ENCODE peak calls at places on chromosomes 13 and 19, in six cellular contexts. One of them, this sample, is unnamed.

GRCh38 chr13:94176576-94176975 is 302.9 kb downstream of the DCT start:
- DNase-seq in mesenchymal stem cell: peak; percentile 43
- DNase-seq in H1: no peak
- DNase-seq in H9: no peak
- DNase-seq in trophoblast cell: no peak
- DNase-seq in IMR-90: no peak
- DNase-seq in this sample: no peak

GRCh38 chr13:27964741-27965323 is 4.3 kb downstream of the CDX2 start:
- DNase-seq in trophoblast cell: no peak
- DNase-seq in IMR-90: no peak
- DNase-seq in H1: no peak
- DNase-seq in mesenchymal stem cell: no peak
- DNase-seq in H9: no peak
- DNase-seq in this sample: no peak

GRCh38 chr19:3556978-3557460 is 367 bp downstream of the MFSD12 start:
- DNase-seq in H1: no peak
- DNase-seq in trophoblast cell: peak; percentile 47
- DNase-seq in mesenchymal stem cell: peak; percentile 68
- DNase-seq in IMR-90: peak; percentile 35
- DNase-seq in H9: peak; percentile 33
- DNase-seq in this sample: no peak

GRCh38 chr13:43246382-43246781 is 223.0 kb downstream of the DNAJC15 start:
- DNase-seq in trophoblast cell: no peak
- DNase-seq in H9: no peak
- DNase-seq in IMR-90: peak; percentile 34
- DNase-seq in mesenchymal stem cell: no peak
- DNase-seq in H1: no peak
- DNase-seq in this sample: no peak

GRCh38 chr13:21703846-21704245 is 33.0 kb downstream of the FGF9 start:
- DNase-seq in H9: no peak
- DNase-seq in H1: no peak
- DNase-seq in mesenchymal stem cell: no peak
- DNase-seq in trophoblast cell: no peak
- DNase-seq in IMR-90: no peak
- DNase-seq in this sample: no peak

GRCh38 chr19:6571167-6571566 is 19.8 kb downstream of the CD70 start:
- DNase-seq in H9: no peak
- DNase-seq in trophoblast cell: no peak
- DNase-seq in H1: no peak
- DNase-seq in IMR-90: no peak
- DNase-seq in mesenchymal stem cell: no peak
- DNase-seq in this sample: no peak

GRCh38 chr13:50700664-50701266 is 142.7 kb downstream of the DLEU7 start:
- DNase-seq in IMR-90: no peak
- DNase-seq in trophoblast cell: no peak
- DNase-seq in mesenchymal stem cell: no peak
- DNase-seq in H9: no peak
- DNase-seq in H1: no peak
- DNase-seq in this sample: no peak

GRCh38 chr19:681029-681626 is 4.9 kb downstream of the FSTL3 start:
- DNase-seq in mesenchymal stem cell: no peak
- DNase-seq in IMR-90: no peak
- DNase-seq in trophoblast cell: peak; percentile 28
- DNase-seq in H9: no peak
- DNase-seq in H1: no peak
- DNase-seq in this sample: no peak

GRCh38 chr13:113620036-113620435 is 35.5 kb downstream of the TFDP1 start:
- DNase-seq in mesenchymal stem cell: no peak
- DNase-seq in H9: no peak
- DNase-seq in trophoblast cell: no peak
- DNase-seq in IMR-90: no peak
- DNase-seq in H1: no peak
- DNase-seq in this sample: no peak

GRCh38 chr13:110856941-110857835 is 57.7 kb downstream of the ANKRD10 start:
- DNase-seq in trophoblast cell: no peak
- DNase-seq in H9: no peak
- DNase-seq in IMR-90: no peak
- DNase-seq in mesenchymal stem cell: no peak
- DNase-seq in H1: no peak
- DNase-seq in this sample: no peak

GRCh38 chr13:39379118-39379517 is 223.9 kb downstream of the LHFPL6 start:
- DNase-seq in IMR-90: no peak
- DNase-seq in H1: no peak
- DNase-seq in trophoblast cell: no peak
- DNase-seq in H9: no peak
- DNase-seq in mesenchymal stem cell: no peak
- DNase-seq in this sample: no peak

GRCh38 chr19:16067205-16067938 is 8.9 kb upstream of the TPM4 start:
- DNase-seq in trophoblast cell: no peak
- DNase-seq in mesenchymal stem cell: no peak
- DNase-seq in IMR-90: peak; percentile 87
- DNase-seq in H9: no peak
- DNase-seq in H1: no peak
- DNase-seq in this sample: no peak

GRCh38 chr13:30676672-30677071 is 58.7 kb upstream of the ALOX5AP start:
- DNase-seq in H9: no peak
- DNase-seq in IMR-90: peak; percentile 47
- DNase-seq in H1: no peak
- DNase-seq in trophoblast cell: no peak
- DNase-seq in mesenchymal stem cell: no peak
- DNase-seq in this sample: no peak

DNA sequence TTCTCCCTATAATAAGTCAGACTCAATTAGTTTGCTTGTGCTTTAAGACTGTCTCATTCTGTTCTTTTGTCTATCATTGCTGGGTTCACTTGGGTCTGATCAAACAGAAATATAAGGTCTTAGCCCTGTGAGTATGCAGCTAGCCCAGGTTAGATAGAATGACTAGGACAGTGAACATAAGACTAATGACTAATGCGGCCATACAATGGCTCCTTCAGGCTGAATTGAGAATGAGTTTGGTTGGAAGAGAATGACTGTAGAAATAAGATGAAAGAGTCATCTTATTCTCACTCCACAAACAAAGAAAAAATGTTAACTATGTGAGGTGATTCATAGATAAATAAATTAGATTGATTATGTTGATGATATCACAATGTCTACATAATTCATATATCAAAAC is 50.1 kb upstream of the OBI1 start:
- DNase-seq in mesenchymal stem cell: no peak
- DNase-seq in IMR-90: no peak
- DNase-seq in H9: no peak
- DNase-seq in H1: no peak
- DNase-seq in trophoblast cell: no peak
- DNase-seq in this sample: no peak
- H3K14ac ChIP-seq in mesenchymal stem cell: no peak overlapping the region
- H3K14ac ChIP-seq in IMR-90: no peak overlapping the region
- H3K14ac ChIP-seq in H9: no peak overlapping the region
- H3K14ac ChIP-seq in H1: no peak overlapping the region
- H3K14ac ChIP-seq in trophoblast cell: no peak overlapping the region
- H3K14ac ChIP-seq in this sample: no peak overlapping the region

GRCh38 chr13:97308735-97309429 is 86.7 kb downstream of the MBNL2 start:
- DNase-seq in trophoblast cell: no peak
- DNase-seq in mesenchymal stem cell: peak; percentile 60
- DNase-seq in H1: no peak
- DNase-seq in H9: no peak
- DNase-seq in IMR-90: peak; percentile 34
- DNase-seq in this sample: no peak
- H2AK5ac ChIP-seq in trophoblast cell: no peak overlapping the region
- H2AK5ac ChIP-seq in mesenchymal stem cell: peak overlapping the region; percentile 71
- H2AK5ac ChIP-seq in H1: no peak overlapping the region
- H2AK5ac ChIP-seq in H9: no peak overlapping the region
- H2AK5ac ChIP-seq in IMR-90: peak overlapping the region; percentile 82
- H2AK5ac ChIP-seq in this sample: no peak overlapping the region

GRCh38 chr13:96285729-96286128 is 195.8 kb downstream of the HS6ST3 start:
- DNase-seq in H1: no peak
- DNase-seq in mesenchymal stem cell: no peak
- DNase-seq in IMR-90: no peak
- DNase-seq in trophoblast cell: no peak
- DNase-seq in H9: no peak
- DNase-seq in this sample: no peak
- H3K14ac ChIP-seq in H1: no peak overlapping the region
- H3K14ac ChIP-seq in mesenchymal stem cell: no peak overlapping the region
- H3K14ac ChIP-seq in IMR-90: no peak overlapping the region
- H3K14ac ChIP-seq in trophoblast cell: no peak overlapping the region
- H3K14ac ChIP-seq in H9: no peak overlapping the region
- H3K14ac ChIP-seq in this sample: no peak overlapping the region

DNA sequence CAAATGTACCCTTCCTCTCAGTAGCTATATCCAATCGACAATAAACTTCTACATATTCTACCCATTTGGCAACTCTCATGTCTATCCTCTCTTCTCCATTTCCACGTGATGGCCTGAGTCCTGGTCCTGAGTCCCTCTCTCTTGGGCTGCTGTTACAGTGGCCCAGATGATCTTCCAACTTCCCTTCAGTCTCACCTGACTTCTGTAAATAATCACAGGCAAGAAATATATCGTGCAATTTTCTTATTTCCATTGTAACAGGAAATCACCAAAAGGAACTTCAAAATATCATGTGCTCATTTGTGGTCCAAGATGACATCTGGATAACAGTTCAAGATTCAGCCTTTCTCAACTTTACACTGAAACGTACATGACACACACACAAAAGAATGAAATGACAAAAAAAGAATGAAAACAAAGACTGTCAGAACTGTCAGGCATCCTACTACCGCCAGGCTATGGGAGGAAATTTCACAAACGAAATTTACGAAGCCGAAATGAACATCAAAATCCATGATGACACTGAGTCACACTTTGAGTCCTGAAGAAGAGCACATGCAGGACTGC is 22.0 kb upstream of the RAP2A start:
- DNase-seq in H9: no peak
- DNase-seq in trophoblast cell: peak; percentile 12
- DNase-seq in mesenchymal stem cell: no peak
- DNase-seq in IMR-90: no peak
- DNase-seq in H1: no peak
- DNase-seq in this sample: no peak
- H2AK5ac ChIP-seq in H9: no peak overlapping the region
- H2AK5ac ChIP-seq in trophoblast cell: no peak overlapping the region
- H2AK5ac ChIP-seq in mesenchymal stem cell: no peak overlapping the region
- H2AK5ac ChIP-seq in IMR-90: no peak overlapping the region
- H2AK5ac ChIP-seq in H1: no peak overlapping the region
- H2AK5ac ChIP-seq in this sample: no peak overlapping the region

GRCh38 chr19:10450191-10450852 is 30.0 kb downstream of the PDE4A start:
- DNase-seq in H1: no peak
- DNase-seq in H9: no peak
- DNase-seq in trophoblast cell: no peak
- DNase-seq in mesenchymal stem cell: no peak
- DNase-seq in IMR-90: no peak
- DNase-seq in this sample: no peak
- H3K14ac ChIP-seq in H1: no peak overlapping the region
- H3K14ac ChIP-seq in H9: no peak overlapping the region
- H3K14ac ChIP-seq in trophoblast cell: no peak overlapping the region
- H3K14ac ChIP-seq in mesenchymal stem cell: no peak overlapping the region
- H3K14ac ChIP-seq in IMR-90: no peak overlapping the region
- H3K14ac ChIP-seq in this sample: no peak overlapping the region

This sample was measured in neuronal stem cell.